ENCODE peak calls at places on chromosomes 11 and 22, in nine cellular contexts. X, P, G, W, V, B, A, H and T are unnamed samples.

GRCh38 chr11:45880772-45881570 is 4.5 kb upstream of the MAPK8IP1 start:
- DNase-seq in G (no peak), H (no peak), B (no peak), A (no peak), W (no peak), P (peak), X (peak), V (no peak), T (no peak)

GRCh38 chr22:45775569-45776312 is 104.1 kb downstream of the ATXN10 start:
- DNase-seq in X (no peak), V (no peak), G (no peak), B (no peak), H (no peak), W (no peak), P (no peak), A (no peak), T (no peak)

GRCh38 chr22:19545935-19546207 is 21.7 kb upstream of the CLDN5 start:
- DNase-seq in X (no peak), P (no peak), V (no peak), H (no peak), G (no peak), W (no peak), A (no peak), B (no peak), T (no peak)

GRCh38 chr11:128467610-128468041 is 119.7 kb downstream of the ETS1 start:
- DNase-seq in B (peak), V (no peak), A (peak), P (no peak), G (peak), H (no peak), W (peak), X (peak), T (peak)

GRCh38 chr22:36301384-36301828 is 48.5 kb downstream of the APOL1 start:
- DNase-seq in V (peak), G (peak), A (peak), W (peak), P (peak), H (peak), X (peak), B (peak), T (peak)

GRCh38 chr11:69437876-69438205 is 43.6 kb upstream of the LINC01488 start:
- DNase-seq in H (no peak), A (no peak), W (no peak), V (no peak), X (no peak), G (no peak), P (no peak), B (no peak), T (no peak)

GRCh38 chr11:114284021-114284420 is 12.2 kb upstream of the NNMT start:
- DNase-seq in B (no peak), H (peak), W (no peak), X (no peak), A (no peak), V (no peak), P (peak), G (no peak), T (no peak)

GRCh38 chr22:44914026-44914721 is 95.6 kb downstream of the PHF21B start:
- DNase-seq in P (no peak), A (no peak), V (no peak), G (no peak), B (no peak), H (no peak), X (no peak), W (no peak), T (no peak)

GRCh38 chr11:19592842-19593241 is 119.8 kb upstream of the NAV2 start:
- DNase-seq in B (no peak), G (no peak), A (no peak), V (no peak), H (no peak), W (no peak), P (no peak), X (no peak), T (no peak)

GRCh38 chr22:43774318-43774717 is 37.8 kb downstream of the EFCAB6 start:
- DNase-seq in P (no peak), G (no peak), A (no peak), W (no peak), B (no peak), V (no peak), X (no peak), H (no peak), T (no peak)

GRCh38 chr22:48520888-48521600 is 1306.6 kb downstream of the BRD1 start:
- DNase-seq in V (no peak), A (no peak), X (no peak), W (no peak), B (no peak), G (no peak), H (no peak), P (no peak), T (no peak)

GRCh38 chr11:30143098-30143705 is 87.6 kb upstream of the FSHB start:
- DNase-seq in V (peak), H (peak), G (peak), B (peak), P (no peak), A (no peak), X (peak), W (peak), T (peak)

GRCh38 chr11:114296190-114296978 is at the start of gene NNMT:
- DNase-seq in H (no peak), X (peak), G (peak), V (no peak), W (peak), B (peak), A (no peak), P (peak), T (peak)

GRCh38 chr22:44618400-44618799 is 83.6 kb upstream of the PRR5 start:
- DNase-seq in H (no peak), V (no peak), A (no peak), B (no peak), X (no peak), G (no peak), W (no peak), P (no peak), T (no peak)

GRCh38 chr11:11894486-11894885 is 52.7 kb downstream of the USP47 start:
- DNase-seq in P (no peak), X (peak), G (peak), W (no peak), B (no peak), H (no peak), A (no peak), V (no peak), T (no peak)

GRCh38 chr11:111574373-111575230 is 27.6 kb upstream of the SIK2 start:
- DNase-seq in P (no peak), G (no peak), A (no peak), H (no peak), B (no peak), V (no peak), X (no peak), W (no peak), T (no peak)

GRCh38 chr11:62713343-62713742 is 5.9 kb downstream of the GNG3 start:
- DNase-seq in W (no peak), A (no peak), G (no peak), H (no peak), X (no peak), B (no peak), V (no peak), P (no peak), T (peak)

GRCh38 chr11:67288452-67289225 is 464 bp upstream of the ANKRD13D start:
- DNase-seq in B (peak), A (peak), P (peak), V (peak), H (peak), X (peak), W (peak), G (peak), T (peak)

GRCh38 chr22:48366591-48366990 is 1461.1 kb downstream of the BRD1 start:
- DNase-seq in P (no peak), B (no peak), X (no peak), G (no peak), V (no peak), W (no peak), A (no peak), H (no peak), T (no peak)

GRCh38 chr22:22787805-22788459 is 99.7 kb upstream of the IGLL5 start:
- DNase-seq in A (peak), B (peak), P (no peak), V (peak), X (peak), H (no peak), W (peak), G (peak), T (peak)

GRCh38 chr22:44901301-44901700 is 108.5 kb downstream of the PHF21B start:
- DNase-seq in X (no peak), B (no peak), G (peak), P (no peak), V (no peak), A (no peak), H (no peak), W (no peak), T (peak)

GRCh38 chr11:83725718-83726117 is 439.6 kb upstream of the CCDC90B start:
- DNase-seq in V (no peak), W (no peak), X (no peak), A (no peak), P (no peak), H (no peak), G (no peak), B (no peak), T (no peak)

GRCh38 chr11:46599340-46600067 is 5.7 kb upstream of the AMBRA1 start:
- DNase-seq in H (no peak), B (no peak), W (no peak), A (no peak), X (no peak), G (no peak), V (no peak), P (no peak), T (no peak)

GRCh38 chr11:100939581-100939980 is 190.0 kb downstream of the PGR start:
- DNase-seq in H (no peak), G (no peak), W (peak), P (no peak), V (no peak), B (no peak), X (no peak), A (no peak), T (no peak)

GRCh38 chr11:85913486-85913885 is 58.3 kb downstream of the CCDC83 start:
- DNase-seq in B (no peak), A (no peak), X (no peak), V (no peak), P (no peak), G (no peak), H (no peak), W (no peak), T (no peak)

GRCh38 chr11:63613517-63614135 is 607 bp downstream of the PLAAT3 start:
- DNase-seq in X (peak), V (peak), W (peak), A (peak), H (no peak), B (peak), P (no peak), G (no peak), T (no peak)

GRCh38 chr22:40547729-40548143 is 88.8 kb downstream of the MRTFA start:
- DNase-seq in X (no peak), G (peak), V (no peak), H (no peak), P (no peak), A (no peak), B (no peak), W (no peak), T (no peak)

GRCh38 chr22:19942886-19943664 is 1.5 kb upstream of the TXNRD2 start:
- DNase-seq in V (peak), B (peak), W (peak), H (no peak), A (no peak), P (no peak), G (peak), X (peak), T (peak)

GRCh38 chr11:74171630-74172465 is 759 bp downstream of the PPME1 start:
- DNase-seq in P (no peak), A (no peak), G (peak), H (no peak), B (peak), W (no peak), X (peak), V (no peak), T (peak)

GRCh38 chr22:46297151-46297819 is 615 bp downstream of the GTSE1 start:
- DNase-seq in P (peak), W (peak), X (peak), A (no peak), V (peak), B (peak), H (no peak), G (peak), T (peak)

GRCh38 chr11:76810151-76810853 is 27.1 kb downstream of the TSKU start:
- DNase-seq in P (peak), W (peak), X (no peak), V (no peak), H (no peak), G (peak), A (no peak), B (peak), T (peak)

GRCh38 chr22:28025333-28025732 is 106.3 kb upstream of the PITPNB start:
- DNase-seq in W (no peak), P (no peak), G (no peak), X (no peak), B (no peak), V (no peak), A (no peak), H (no peak), T (no peak)

GRCh38 chr22:20149257-20150250 is 1.3 kb downstream of the CCDC188 start:
- DNase-seq in G (no peak), P (no peak), A (no peak), W (no peak), X (no peak), V (no peak), B (no peak), H (no peak), T (no peak)

GRCh38 chr11:68461284-68461861 is 821 bp downstream of the PPP6R3 start:
- DNase-seq in H (no peak), V (no peak), B (peak), P (no peak), A (no peak), G (no peak), X (peak), W (no peak), T (peak)

GRCh38 chr11:69834251-69834650 is 15.0 kb upstream of the FGF3 start:
- DNase-seq in P (no peak), A (no peak), X (no peak), G (no peak), W (no peak), H (no peak), B (no peak), V (no peak), T (no peak)

GRCh38 chr11:32870676-32871075 is 21.9 kb upstream of the QSER1 start:
- DNase-seq in G (no peak), X (no peak), V (peak), W (peak), H (peak), P (no peak), A (peak), B (peak), T (no peak)

GRCh38 chr11:1679881-1680280 is 17.1 kb upstream of the KRTAP5-6 start:
- DNase-seq in V (no peak), W (no peak), H (no peak), B (no peak), X (no peak), G (no peak), A (no peak), P (no peak), T (no peak)

GRCh38 chr11:92251980-92252379 is 27.4 kb downstream of the FAT3 start:
- DNase-seq in P (no peak), X (no peak), A (no peak), W (no peak), V (no peak), B (peak), H (no peak), G (peak), T (no peak)

GRCh38 chr11:126391970-126392637 is 36.6 kb downstream of the ST3GAL4 start:
- DNase-seq in G (no peak), W (no peak), H (no peak), B (no peak), X (no peak), P (no peak), V (peak), A (no peak), T (no peak)

GRCh38 chr11:134071306-134071705 is 2.4 kb downstream of the JAM3 start:
- DNase-seq in V (no peak), H (no peak), A (no peak), X (no peak), G (no peak), W (no peak), P (peak), B (no peak), T (no peak)